ENCODE peak calls at places on chromosomes 4 and X, in four cellular contexts. One of them, this sample, is unnamed.

GRCh38 chr4:137705171-137705783 is 173.0 kb upstream of the PCDH18 start:
- DNase-seq in neural progenitor cell: no peak
- DNase-seq in astrocyte: peak; percentile 81
- DNase-seq in neuronal stem cell: no peak
- DNase-seq in this sample: no peak

GRCh38 chr4:55303818-55304217 is 42.2 kb upstream of the SRD5A3 start:
- DNase-seq in neuronal stem cell: no peak
- DNase-seq in neural progenitor cell: no peak
- DNase-seq in astrocyte: peak; percentile 81
- DNase-seq in this sample: no peak

GRCh38 chrX:25925956-25926355 is 212.2 kb upstream of the MAGEB18 start:
- DNase-seq in neural progenitor cell: no peak
- DNase-seq in astrocyte: peak; percentile 5
- DNase-seq in neuronal stem cell: no peak
- DNase-seq in this sample: no peak

GRCh38 chr4:138919094-138919936 is 96.3 kb upstream of the NOCT start:
- DNase-seq in neuronal stem cell: peak; percentile 69
- DNase-seq in neural progenitor cell: peak; percentile 82
- DNase-seq in astrocyte: peak; percentile 51
- DNase-seq in this sample: no peak

GRCh38 chrX:18961686-18962085 is 22.2 kb downstream of the PHKA2 start:
- DNase-seq in neuronal stem cell: no peak
- DNase-seq in neural progenitor cell: no peak
- DNase-seq in astrocyte: no peak
- DNase-seq in this sample: no peak

GRCh38 chr4:17064959-17065358 is 166.5 kb upstream of the LDB2 start:
- DNase-seq in neuronal stem cell: no peak
- DNase-seq in astrocyte: no peak
- DNase-seq in neural progenitor cell: no peak
- DNase-seq in this sample: no peak

GRCh38 chr4:1419708-1420107 is 13.5 kb upstream of the NKX1-1 start:
- DNase-seq in neuronal stem cell: no peak
- DNase-seq in neural progenitor cell: no peak
- DNase-seq in astrocyte: no peak
- DNase-seq in this sample: no peak

GRCh38 chrX:97238632-97239031 is 354.9 kb downstream of the RPA4 start:
- DNase-seq in neural progenitor cell: no peak
- DNase-seq in neuronal stem cell: no peak
- DNase-seq in astrocyte: peak; percentile 60
- DNase-seq in this sample: no peak

GRCh38 chr4:156941940-156942548 is 29.6 kb downstream of the PDGFC start:
- DNase-seq in astrocyte: peak; percentile 95
- DNase-seq in neuronal stem cell: peak; percentile 26
- DNase-seq in neural progenitor cell: peak; percentile 71
- DNase-seq in this sample: no peak

GRCh38 chrX:105328773-105329172 is 108.3 kb upstream of the TEX13A start:
- DNase-seq in neural progenitor cell: no peak
- DNase-seq in neuronal stem cell: no peak
- DNase-seq in astrocyte: no peak
- DNase-seq in this sample: no peak

GRCh38 chr4:71830-72229 is 18.7 kb downstream of the ZNF595 start:
- DNase-seq in astrocyte: no peak
- DNase-seq in neural progenitor cell: no peak
- DNase-seq in neuronal stem cell: no peak
- DNase-seq in this sample: no peak
- H3K9me3 ChIP-seq in astrocyte: peaks cover 15% of the 10 kb centered on the region
- H3K9me3 ChIP-seq in neural progenitor cell: peaks cover 67% of the 10 kb centered on the region
- H3K9me3 ChIP-seq in neuronal stem cell: peaks cover 83% of the 10 kb centered on the region
- H3K9me3 ChIP-seq in this sample: peaks cover 16% of the 10 kb centered on the region

GRCh38 chr4:101050836-101051205 is 296.5 kb downstream of the PPP3CA start:
- DNase-seq in neuronal stem cell: no peak
- DNase-seq in neural progenitor cell: no peak
- DNase-seq in astrocyte: no peak
- DNase-seq in this sample: no peak

GRCh38 chr4:101050088-101050835 is 297.1 kb downstream of the PPP3CA start:
- DNase-seq in neural progenitor cell: no peak
- DNase-seq in astrocyte: no peak
- DNase-seq in neuronal stem cell: no peak
- DNase-seq in this sample: no peak

GRCh38 chr4:101049549-101050001 is 297.8 kb downstream of the PPP3CA start:
- DNase-seq in astrocyte: no peak
- DNase-seq in neuronal stem cell: no peak
- DNase-seq in neural progenitor cell: peak; percentile 56
- DNase-seq in this sample: no peak

GRCh38 chr4:101055392-101055791 is 291.9 kb downstream of the PPP3CA start:
- DNase-seq in neuronal stem cell: no peak
- DNase-seq in astrocyte: no peak
- DNase-seq in neural progenitor cell: no peak
- DNase-seq in this sample: no peak
- H3K9me3 ChIP-seq in neuronal stem cell: no peaks in the 10 kb centered on the region
- H3K9me3 ChIP-seq in astrocyte: no peaks in the 10 kb centered on the region
- H3K9me3 ChIP-seq in neural progenitor cell: no peaks in the 10 kb centered on the region
- H3K9me3 ChIP-seq in this sample: no peaks in the 10 kb centered on the region

GRCh38 chr4:65777270-65777669 is 107.0 kb upstream of the EPHA5 start:
- DNase-seq in neuronal stem cell: no peak
- DNase-seq in astrocyte: no peak
- DNase-seq in neural progenitor cell: no peak
- DNase-seq in this sample: no peak

GRCh38 chr4:65773636-65774035 is 103.3 kb upstream of the EPHA5 start:
- DNase-seq in astrocyte: no peak
- DNase-seq in neuronal stem cell: no peak
- DNase-seq in neural progenitor cell: no peak
- DNase-seq in this sample: no peak
- H3K9me3 ChIP-seq in astrocyte: peaks cover 5% of the 10 kb centered on the region
- H3K9me3 ChIP-seq in neuronal stem cell: peaks cover 2% of the 10 kb centered on the region
- H3K9me3 ChIP-seq in neural progenitor cell: no peaks in the 10 kb centered on the region
- H3K9me3 ChIP-seq in this sample: no peaks in the 10 kb centered on the region

DNA sequence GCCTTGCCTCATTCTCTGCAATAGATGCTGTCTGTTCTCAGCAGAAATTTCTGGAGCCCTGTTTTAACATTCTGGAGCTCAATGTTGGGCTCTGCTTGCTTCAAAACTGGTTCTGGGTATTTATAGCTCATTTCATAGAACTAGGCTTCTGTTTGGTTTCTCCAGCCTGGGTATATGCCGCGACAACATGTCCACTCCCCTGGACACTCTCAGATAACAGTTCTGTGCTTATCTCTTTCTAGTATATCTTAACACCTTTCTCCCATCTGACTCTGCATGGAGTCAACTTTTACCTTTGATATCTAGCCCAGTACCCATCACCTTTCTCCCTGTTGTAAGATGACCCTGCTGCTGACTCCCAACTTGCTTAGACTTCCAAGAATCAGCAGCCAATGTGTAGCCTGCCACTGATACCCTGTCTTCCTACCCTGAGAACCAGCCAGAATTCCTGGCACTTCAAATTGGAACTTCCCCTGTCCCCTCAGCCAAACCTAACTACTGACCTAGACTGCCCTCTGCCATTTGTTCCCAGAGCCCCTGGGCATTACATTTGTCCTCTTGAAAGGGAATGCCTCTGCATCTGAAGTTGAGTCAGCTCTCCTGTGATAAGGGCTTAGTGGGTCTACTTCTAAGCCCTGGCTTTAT is 20.6 kb downstream of the PAGE1 start:
- DNase-seq in astrocyte: no peak
- DNase-seq in neural progenitor cell: no peak
- DNase-seq in neuronal stem cell: no peak
- DNase-seq in this sample: no peak
- H3K9me3 ChIP-seq in astrocyte: no peaks in the 10 kb centered on the region
- H3K9me3 ChIP-seq in neural progenitor cell: no peaks in the 10 kb centered on the region
- H3K9me3 ChIP-seq in neuronal stem cell: no peaks in the 10 kb centered on the region
- H3K9me3 ChIP-seq in this sample: no peaks in the 10 kb centered on the region

GRCh38 chrX:151922692-151923091 is 10.0 kb downstream of the MAGEA4 start:
- DNase-seq in neuronal stem cell: no peak
- DNase-seq in astrocyte: no peak
- DNase-seq in neural progenitor cell: no peak
- DNase-seq in this sample: no peak
- H3K9me3 ChIP-seq in neuronal stem cell: no peaks in the 10 kb centered on the region
- H3K9me3 ChIP-seq in astrocyte: no peaks in the 10 kb centered on the region
- H3K9me3 ChIP-seq in neural progenitor cell: no peaks in the 10 kb centered on the region
- H3K9me3 ChIP-seq in this sample: no peaks in the 10 kb centered on the region

This sample was measured in T-helper 17 cell.